ENCODE peak calls at places on chromosome 14, in six cellular contexts. V is mucosa of descending colon; Y is stimulated activated CD8-positive, alpha-beta memory T cell treated with anti-CD3 and anti-CD28 coated beads, Interleukin-7, amount 100 ng/mL, for 4 hours; G is small intestine; D is posterior cingulate gyrus; F is stimulated activated CD4-positive, alpha-beta T cell treated with anti-CD3 and anti-CD28 coated beads, Interleukin-2, amount 100 ng/mL, for 24 hours. Q is an unnamed sample.
A peak's percentile ranks its signal among the peaks of the same experiment; 100 is the strongest.

GRCh38 chr14:91303091-91303923 is 58.8 kb upstream of the GPR68 start:
- DNase-seq in D (peak; percentile 71), V (peak; percentile 41), Y (no peak), G (peak; percentile 26), F (peak; percentile 64), Q (peak; percentile 0)

GRCh38 chr14:70061108-70061507 is 127.6 kb downstream of the SLC8A3 start:
- DNase-seq in D (no peak), Y (no peak), G (no peak), V (no peak), F (no peak), Q (no peak)

GRCh38 chr14:88168498-88169165 is 154.4 kb downstream of the KCNK10 start:
- DNase-seq in V (peak; percentile 69), F (peak; percentile 67), D (no peak), G (peak; percentile 71), Y (peak; percentile 21), Q (peak; percentile 54)

GRCh38 chr14:59455411-59455810 is 9.8 kb downstream of the GPR135 start:
- DNase-seq in Y (no peak), D (no peak), V (no peak), G (no peak), F (no peak), Q (no peak)

GRCh38 chr14:60508707-60509437 is at the start of gene SIX6:
- DNase-seq in Y (no peak), F (no peak), G (no peak), D (peak; percentile 73), V (no peak), Q (no peak)

GRCh38 chr14:90578283-90578985 is 181.6 kb downstream of the CALM1 start:
- DNase-seq in F (no peak), Y (no peak), V (no peak), D (peak; percentile 91), G (no peak), Q (no peak)

GRCh38 chr14:75165586-75166391 is 10.6 kb downstream of the TMED10 start:
- DNase-seq in G (no peak), Y (no peak), V (no peak), F (no peak), D (peak; percentile 96), Q (no peak)

GRCh38 chr14:102622262-102622885 is 29.9 kb downstream of the RCOR1 start:
- DNase-seq in F (peak; percentile 25), G (no peak), V (peak; percentile 17), Y (no peak), D (no peak), Q (peak; percentile 15)

GRCh38 chr14:81319946-81320345 is 80.2 kb downstream of the STON2 start:
- DNase-seq in D (peak; percentile 62), F (no peak), G (peak; percentile 22), Y (no peak), V (no peak), Q (no peak)

GRCh38 chr14:77882631-77883030 is 82.7 kb downstream of the ADCK1 start:
- DNase-seq in V (no peak), D (no peak), F (no peak), G (peak; percentile 4), Y (no peak), Q (no peak)

GRCh38 chr14:24379907-24380746 is 12.1 kb downstream of the NFATC4 start:
- DNase-seq in Y (no peak), F (no peak), D (no peak), G (peak; percentile 54), V (no peak), Q (no peak)

GRCh38 chr14:26685401-26685800 is 87.6 kb upstream of the NOVA1 start:
- DNase-seq in D (no peak), G (no peak), Y (no peak), V (no peak), F (no peak), Q (no peak)

GRCh38 chr14:96104469-96105057 is 65.4 kb downstream of the C14orf132 start:
- DNase-seq in Y (no peak), F (no peak), V (peak; percentile 81), G (peak; percentile 74), D (no peak), Q (peak; percentile 53)

GRCh38 chr14:29865299-29865698 is 62.3 kb downstream of the PRKD1 start:
- DNase-seq in F (no peak), D (no peak), G (no peak), V (no peak), Y (no peak), Q (no peak)

GRCh38 chr14:99234366-99234765 is 37.6 kb downstream of the BCL11B start:
- DNase-seq in G (no peak), V (no peak), D (peak; percentile 56), Y (no peak), F (no peak), Q (no peak)

GRCh38 chr14:63713765-63714164 is 14.1 kb downstream of the SGPP1 start:
- DNase-seq in D (no peak), F (no peak), V (no peak), G (no peak), Y (no peak), Q (no peak)

GRCh38 chr14:61608245-61609142 is 86.8 kb upstream of the HIF1A start:
- DNase-seq in Y (no peak), D (peak; percentile 89), G (peak; percentile 36), F (no peak), V (peak; percentile 29), Q (no peak)

GRCh38 chr14:90782892-90783291 is 33.3 kb downstream of the TTC7B start:
- DNase-seq in F (no peak), Y (no peak), G (no peak), D (no peak), V (no peak), Q (no peak)

GRCh38 chr14:81193924-81194633 is 26.7 kb downstream of the GTF2A1 start:
- DNase-seq in G (no peak), Y (no peak), F (no peak), D (no peak), V (no peak), Q (no peak)

GRCh38 chr14:69079188-69079742 is 73.7 kb downstream of the DCAF5 start:
- DNase-seq in D (no peak), G (no peak), Y (no peak), V (no peak), F (no peak), Q (no peak)

GRCh38 chr14:80464531-80465149 is 253.3 kb upstream of the DIO2 start:
- DNase-seq in F (no peak), D (no peak), Y (no peak), V (no peak), G (no peak), Q (no peak)

GRCh38 chr14:104596451-104596918 is 8.1 kb downstream of the TMEM179 start:
- DNase-seq in D (peak; percentile 46), Y (no peak), F (no peak), G (no peak), V (no peak), Q (no peak)

GRCh38 chr14:35879654-35880249 is 53.6 kb downstream of the BRMS1L start:
- DNase-seq in F (no peak), V (no peak), Y (no peak), G (peak; percentile 21), D (no peak), Q (no peak)

GRCh38 chr14:102695172-102695569 is 82.1 kb upstream of the TRAF3 start:
- DNase-seq in Y (no peak), G (peak; percentile 25), F (no peak), V (no peak), D (no peak), Q (no peak)

GRCh38 chr14:22370084-22370847 is 218.8 kb downstream of the DAD1 start:
- DNase-seq in D (no peak), F (no peak), G (no peak), Y (no peak), V (no peak), Q (no peak)

GRCh38 chr14:47442206-47442605 is 233.2 kb downstream of the MDGA2 start:
- DNase-seq in G (no peak), D (no peak), F (no peak), Y (no peak), V (no peak), Q (peak; percentile 25)

GRCh38 chr14:60490270-60490669 is 4.4 kb upstream of the C14orf39 start:
- DNase-seq in F (no peak), Y (no peak), V (no peak), G (no peak), D (no peak), Q (no peak)

GRCh38 chr14:67446371-67447032 is 34.5 kb upstream of the PLEK2 start:
- DNase-seq in Y (no peak), F (no peak), G (peak; percentile 29), D (no peak), V (peak; percentile 23), Q (no peak)

GRCh38 chr14:79320561-79320960 is 890.7 kb downstream of the DIO2 start:
- DNase-seq in D (no peak), V (no peak), F (no peak), G (no peak), Y (no peak), Q (no peak)

GRCh38 chr14:89085154-89086059 is 261.0 kb downstream of the TTC8 start:
- DNase-seq in V (peak; percentile 16), F (no peak), G (no peak), Y (no peak), D (no peak), Q (no peak)

GRCh38 chr14:29925106-29925722 is 2.4 kb downstream of the PRKD1 start:
- DNase-seq in D (no peak), V (no peak), F (no peak), Y (no peak), G (no peak), Q (no peak)

GRCh38 chr14:105198588-105198987 is 17.5 kb upstream of the NUDT14 start:
- DNase-seq in Y (no peak), G (no peak), V (no peak), D (no peak), F (no peak), Q (no peak)

GRCh38 chr14:91177073-91177796 is 63.4 kb downstream of the DGLUCY start:
- DNase-seq in D (peak; percentile 83), Y (peak; percentile 38), G (peak; percentile 72), F (peak; percentile 69), V (peak; percentile 66), Q (peak; percentile 52)

GRCh38 chr14:75147423-75148071 is 20.7 kb upstream of the NEK9 start:
- DNase-seq in D (peak; percentile 95), F (no peak), G (no peak), V (peak; percentile 63), Y (peak; percentile 30), Q (peak; percentile 93)

GRCh38 chr14:102525213-102526143 is 15.9 kb upstream of the ANKRD9 start:
- DNase-seq in V (peak; percentile 65), Y (no peak), G (peak; percentile 74), D (no peak), F (no peak), Q (peak; percentile 37)

GRCh38 chr14:106605548-106606448 is 1079.4 kb downstream of the TMEM121 start:
- DNase-seq in D (no peak), Y (peak; percentile 70), V (peak; percentile 74), G (peak; percentile 43), F (peak; percentile 87), Q (peak; percentile 79)

GRCh38 chr14:102140750-102141145 is 1.1 kb downstream of the WDR20 start:
- DNase-seq in Y (no peak), D (no peak), F (no peak), G (no peak), V (no peak), Q (no peak)